ENCODE peak calls at places on chromosomes 4 and X, in five cellular contexts. R is effector memory CD4-positive, alpha-beta T cell; O is CD8-positive, alpha-beta memory T cell; H is pancreas; A is HepG2. X is an unnamed sample.
A peak's percentile ranks its signal among the peaks of the same experiment; 100 is the strongest.

GRCh38 chr4:185839204-185839712 is 27.3 kb upstream of the SORBS2 start:
- DNase-seq in R (no peak), O (no peak), H (no peak), A (no peak), X (no peak)

GRCh38 chrX:121308276-121308805 is 260.9 kb downstream of the GLUD2 start:
- DNase-seq in R (no peak), O (no peak), H (no peak), A (peak; percentile 6), X (peak; percentile 3)

GRCh38 chr4:23728393-23728792 is 161.5 kb downstream of the PPARGC1A start:
- DNase-seq in R (no peak), O (no peak), H (no peak), A (no peak), X (peak; percentile 3)

GRCh38 chr4:98509641-98510170 is 148.7 kb downstream of the TSPAN5 start:
- DNase-seq in R (no peak), O (no peak), H (no peak), A (no peak), X (no peak)

GRCh38 chr4:26490111-26490979 is at the start of gene CCKAR:
- DNase-seq in R (no peak), O (no peak), H (no peak), A (no peak), X (no peak)

GRCh38 chrX:56268888-56269287 is 36.7 kb downstream of the KLF8 start:
- DNase-seq in R (no peak), O (no peak), H (no peak), A (no peak), X (no peak)

GRCh38 chr4:100828986-100829685 is 311.3 kb upstream of the EMCN start:
- DNase-seq in R (no peak), O (no peak), H (no peak), A (no peak), X (no peak)

GRCh38 chrX:22060451-22060940 is 28.4 kb downstream of the PHEX start:
- DNase-seq in R (no peak), O (no peak), H (no peak), A (no peak), X (peak; percentile 29)

GRCh38 chr4:24669751-24670150 is 85.4 kb upstream of the DHX15 start:
- DNase-seq in R (no peak), O (no peak), H (no peak), A (no peak), X (no peak)

DNA sequence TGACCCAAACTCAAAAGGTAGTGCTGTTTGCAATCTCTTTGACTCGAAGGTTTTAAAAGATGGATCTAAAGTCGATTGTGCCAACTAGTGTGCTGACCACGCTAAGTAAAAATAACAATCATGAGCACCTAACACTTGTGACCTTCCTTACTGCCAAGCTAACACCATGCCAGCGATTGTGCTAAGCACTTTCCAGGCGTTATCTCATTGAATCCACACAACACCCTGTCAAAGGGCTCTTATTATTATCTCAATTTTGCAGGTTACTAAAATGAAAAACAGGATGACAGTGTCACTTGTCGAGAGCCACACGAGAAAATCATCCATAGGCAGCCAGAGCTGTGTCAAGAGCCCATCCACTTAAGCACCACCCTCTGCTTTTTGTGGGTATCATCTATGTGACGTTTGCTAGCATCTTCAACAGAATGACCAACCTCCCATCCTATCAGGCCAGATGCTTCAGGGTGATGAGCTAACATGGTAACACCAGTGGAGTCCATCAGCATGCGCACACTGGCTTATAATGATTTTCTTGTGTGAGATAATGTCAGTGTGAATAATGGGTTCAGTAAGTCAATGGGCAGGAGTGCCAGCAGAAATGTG is 893 bp upstream of the GAB3 start:
- DNase-seq in R (no peak), O (no peak), H (no peak), A (no peak), X (no peak)
- H3K27ac ChIP-seq in R (no peak overlapping the region), O (peak overlapping the region; percentile 48), H (no peak overlapping the region), A (no peak overlapping the region), X (no peak overlapping the region)

GRCh38 chr4:52984469-52984868 is 122.4 kb downstream of the RASL11B start:
- DNase-seq in R (no peak), O (no peak), H (no peak), A (no peak), X (no peak)
- H3K27ac ChIP-seq in R (no peak overlapping the region), O (no peak overlapping the region), H (peak overlapping the region; percentile 24), A (no peak overlapping the region), X (no peak overlapping the region)

DNA sequence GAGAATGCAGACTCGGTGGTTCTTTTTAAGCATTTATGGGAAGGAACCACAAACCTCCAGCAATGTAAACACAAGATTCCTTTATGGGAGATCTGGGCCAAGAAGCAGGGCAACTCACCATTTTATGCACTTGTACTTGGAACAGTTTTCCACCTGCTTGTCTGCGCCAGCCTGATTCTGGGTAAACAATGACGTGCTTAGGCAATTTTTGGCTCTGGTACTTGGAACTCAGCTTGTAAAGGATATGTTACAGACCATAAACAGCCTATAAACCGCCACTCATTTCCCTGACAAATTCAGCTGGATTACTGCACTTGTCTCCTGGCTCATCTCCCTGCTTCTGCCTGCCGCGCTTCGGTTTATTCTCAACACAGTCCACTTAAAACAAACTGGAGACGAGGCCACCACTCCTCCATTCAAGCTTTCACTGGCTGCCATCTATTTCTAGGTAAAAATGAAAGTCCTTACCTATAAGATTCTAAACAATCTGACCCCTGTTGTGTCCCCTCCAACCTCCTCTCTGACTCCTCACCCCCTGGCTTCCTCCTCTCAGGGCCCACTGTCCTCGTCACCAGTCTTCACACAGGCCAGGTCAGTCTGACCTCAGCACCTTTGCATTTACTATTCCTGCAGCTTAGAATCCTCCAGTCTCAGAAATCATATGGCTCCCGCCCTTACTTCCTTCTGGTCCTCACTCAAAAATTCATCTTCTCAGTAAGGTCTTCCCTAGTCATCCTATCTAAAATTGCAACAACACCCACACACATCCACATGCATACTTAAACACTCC is 205.9 kb upstream of the GALNT7 start:
- DNase-seq in R (no peak), O (no peak), H (peak; percentile 34), A (no peak), X (peak; percentile 55)
- H3K27ac ChIP-seq in R (no peak overlapping the region), O (no peak overlapping the region), H (peak overlapping the region; percentile 16), A (no peak overlapping the region), X (no peak overlapping the region)

DNA sequence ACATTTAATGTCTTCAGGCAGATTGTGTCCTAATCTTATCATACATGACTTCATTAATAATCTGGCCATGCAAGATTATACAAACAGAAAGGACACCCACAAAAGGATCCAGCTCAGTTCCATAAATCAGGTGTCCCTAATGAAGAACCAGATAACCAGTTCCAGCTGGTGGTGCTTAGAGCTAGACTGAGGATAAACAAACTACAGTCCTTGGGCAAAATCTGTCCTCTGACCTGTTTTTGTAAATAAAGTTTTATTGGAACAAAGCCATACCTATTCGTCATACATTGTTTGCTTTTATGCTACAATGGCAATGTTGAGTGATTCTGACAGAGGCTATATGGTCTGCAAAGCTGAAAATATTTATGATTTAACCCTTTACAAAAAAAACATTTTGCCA is 199.5 kb downstream of the MID1IP1 start:
- DNase-seq in R (no peak), O (no peak), H (no peak), A (no peak), X (no peak)
- H3K27ac ChIP-seq in R (no peak overlapping the region), O (no peak overlapping the region), H (no peak overlapping the region), A (no peak overlapping the region), X (no peak overlapping the region)

GRCh38 chr4:77100234-77100633 is 24.4 kb upstream of the CCNI start:
- DNase-seq in R (no peak), O (no peak), H (no peak), A (no peak), X (no peak)

DNA sequence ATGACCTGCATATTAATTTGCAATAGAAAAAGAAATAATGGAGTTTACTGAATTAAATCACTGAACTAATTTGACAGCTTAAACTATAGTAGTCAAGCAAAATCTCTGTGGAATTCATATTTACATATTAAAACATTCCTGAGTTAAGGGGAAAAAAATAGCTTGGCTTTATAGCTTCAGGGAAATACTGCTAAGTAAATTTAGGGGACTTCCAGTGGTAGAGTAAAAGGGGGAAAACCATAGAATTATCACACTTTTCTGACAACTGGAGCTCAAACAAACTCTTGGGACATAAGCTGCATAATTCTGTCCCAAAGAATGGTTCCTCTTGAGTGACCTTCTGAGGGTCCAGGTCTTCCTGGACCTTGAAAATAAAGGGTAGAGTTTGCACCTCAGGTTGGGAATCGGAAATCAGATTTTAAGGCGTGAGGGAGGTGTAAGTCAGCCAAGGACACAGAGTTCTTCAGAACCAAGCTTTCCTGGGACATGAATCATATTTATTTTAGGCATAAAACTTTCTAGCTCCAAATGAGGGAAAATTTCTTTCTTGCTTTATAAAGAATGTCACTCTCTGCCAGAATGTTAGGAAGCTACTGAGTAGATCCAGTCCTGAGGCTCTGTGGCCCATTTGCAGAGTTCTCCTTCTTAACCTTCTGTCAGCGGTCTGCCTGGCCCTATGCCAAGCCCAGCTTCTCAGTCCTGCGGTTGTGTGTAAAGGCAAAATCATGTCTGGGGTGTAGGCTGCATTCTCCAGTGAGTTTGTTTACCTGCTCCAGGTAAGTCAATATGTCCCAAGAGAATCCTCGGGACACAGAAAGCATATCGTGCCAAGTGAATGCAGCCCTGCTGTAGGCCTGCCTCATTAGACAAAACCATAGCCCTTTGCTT is 28.9 kb upstream of the CCNI start:
- DNase-seq in R (no peak), O (no peak), H (peak; percentile 30), A (no peak), X (peak; percentile 31)
- H3K27ac ChIP-seq in R (no peak overlapping the region), O (no peak overlapping the region), H (peak overlapping the region; percentile 47), A (no peak overlapping the region), X (peak overlapping the region; percentile 12)

GRCh38 chr4:47750771-47751170 is 87.1 kb downstream of the CORIN start:
- DNase-seq in R (no peak), O (no peak), H (no peak), A (no peak), X (no peak)
- H3K27ac ChIP-seq in R (no peak overlapping the region), O (no peak overlapping the region), H (no peak overlapping the region), A (no peak overlapping the region), X (no peak overlapping the region)

DNA sequence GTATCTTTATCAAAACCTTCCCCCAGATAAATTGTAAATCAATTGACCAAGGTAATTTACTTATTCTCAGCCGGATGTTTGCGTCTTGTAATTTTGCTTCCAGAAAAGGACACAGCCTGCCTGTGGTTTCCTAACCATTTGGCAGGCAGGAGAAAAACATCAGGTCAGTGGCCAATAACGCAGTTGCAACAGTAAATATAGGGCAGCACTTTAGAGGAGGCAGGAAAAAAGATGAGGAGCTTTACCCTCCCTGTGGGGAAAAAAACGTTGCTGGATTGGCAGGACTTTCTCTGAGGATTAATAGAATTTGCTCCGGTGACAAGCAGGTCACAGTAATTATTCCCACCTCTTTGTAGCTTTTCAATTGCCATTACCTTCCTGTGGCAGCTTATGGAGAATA is 2618.1 kb downstream of the ARAP2 start:
- DNase-seq in R (no peak), O (no peak), H (no peak), A (no peak), X (no peak)
- H3K27ac ChIP-seq in R (no peak overlapping the region), O (no peak overlapping the region), H (no peak overlapping the region), A (no peak overlapping the region), X (no peak overlapping the region)

DNA sequence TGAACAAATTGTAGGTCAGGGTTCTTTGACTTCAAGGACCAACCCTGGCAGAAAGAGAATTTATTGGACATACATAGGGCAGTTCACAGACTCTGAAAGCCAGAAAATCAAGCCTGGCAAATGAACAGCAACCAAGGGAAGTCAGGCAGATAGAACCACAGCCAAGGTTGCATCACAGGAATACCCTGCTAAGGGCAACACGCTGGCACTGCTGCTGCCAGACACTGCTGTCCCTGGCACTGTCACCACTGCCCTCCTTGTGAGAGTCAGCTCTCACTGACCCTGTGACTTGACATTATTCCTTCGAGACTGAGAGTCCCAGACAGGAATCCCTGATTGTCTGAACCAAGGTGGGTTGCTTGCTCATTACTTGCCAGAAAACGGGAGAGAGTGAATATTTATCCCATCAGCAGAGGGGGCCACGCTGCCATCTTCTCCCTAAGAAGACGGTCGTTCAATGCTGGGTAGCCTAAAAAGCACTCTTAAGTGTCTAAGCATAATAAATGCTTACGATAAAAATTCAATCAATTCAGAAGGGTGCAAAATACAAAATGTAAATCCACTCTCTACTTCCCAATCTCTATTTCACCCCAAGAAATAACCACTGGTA is 23.2 kb upstream of the PTTG2 start:
- DNase-seq in R (no peak), O (no peak), H (no peak), A (no peak), X (no peak)
- H3K27ac ChIP-seq in R (no peak overlapping the region), O (no peak overlapping the region), H (no peak overlapping the region), A (no peak overlapping the region), X (no peak overlapping the region)